ENCODE peak calls at places on chromosomes 5 and 9, in eight cellular contexts. One of them, this sample, is unnamed.

GRCh38 chr9:18427691-18428090 is 46.3 kb upstream of the ADAMTSL1 start:
- DNase-seq in heart left ventricle: no peak
- DNase-seq in sigmoid colon: no peak
- DNase-seq in ovary: no peak
- DNase-seq in transverse colon: no peak
- DNase-seq in A549: no peak
- DNase-seq in right lobe of liver: no peak
- DNase-seq in HCT116: no peak
- DNase-seq in this sample: no peak

GRCh38 chr5:110361501-110361900 is 365.0 kb downstream of the TMEM232 start:
- DNase-seq in A549: no peak
- DNase-seq in sigmoid colon: no peak
- DNase-seq in HCT116: no peak
- DNase-seq in transverse colon: no peak
- DNase-seq in heart left ventricle: no peak
- DNase-seq in ovary: no peak
- DNase-seq in right lobe of liver: no peak
- DNase-seq in this sample: no peak

GRCh38 chr9:28925184-28925583 is 1351.9 kb upstream of the C9orf72 start:
- DNase-seq in HCT116: no peak
- DNase-seq in sigmoid colon: no peak
- DNase-seq in ovary: no peak
- DNase-seq in heart left ventricle: no peak
- DNase-seq in transverse colon: no peak
- DNase-seq in right lobe of liver: no peak
- DNase-seq in A549: no peak
- DNase-seq in this sample: no peak

GRCh38 chr5:131622633-131623032 is 12.4 kb downstream of the RAPGEF6 start:
- DNase-seq in HCT116: no peak
- DNase-seq in heart left ventricle: no peak
- DNase-seq in ovary: no peak
- DNase-seq in A549: no peak
- DNase-seq in right lobe of liver: no peak
- DNase-seq in sigmoid colon: no peak
- DNase-seq in transverse colon: no peak
- DNase-seq in this sample: no peak

GRCh38 chr5:174065528-174066189 is 20.2 kb downstream of the NSG2 start:
- DNase-seq in transverse colon: no peak
- DNase-seq in A549: no peak
- DNase-seq in ovary: no peak
- DNase-seq in sigmoid colon: no peak
- DNase-seq in right lobe of liver: no peak
- DNase-seq in heart left ventricle: no peak
- DNase-seq in HCT116: no peak
- DNase-seq in this sample: no peak

GRCh38 chr5:39902626-39903025 is 477.8 kb upstream of the DAB2 start:
- DNase-seq in transverse colon: no peak
- DNase-seq in ovary: no peak
- DNase-seq in A549: no peak
- DNase-seq in sigmoid colon: no peak
- DNase-seq in right lobe of liver: no peak
- DNase-seq in heart left ventricle: no peak
- DNase-seq in HCT116: no peak
- DNase-seq in this sample: no peak

GRCh38 chr9:97615439-97616072 is 17.6 kb downstream of the TSTD2 start:
- DNase-seq in heart left ventricle: no peak
- DNase-seq in HCT116: peak; percentile 29
- DNase-seq in A549: peak; percentile 69
- DNase-seq in ovary: no peak
- DNase-seq in transverse colon: peak; percentile 70
- DNase-seq in right lobe of liver: peak; percentile 71
- DNase-seq in sigmoid colon: peak; percentile 81
- DNase-seq in this sample: no peak

GRCh38 chr9:37925786-37926736 is 22.1 kb upstream of the SLC25A51 start:
- DNase-seq in transverse colon: no peak
- DNase-seq in ovary: no peak
- DNase-seq in HCT116: no peak
- DNase-seq in sigmoid colon: no peak
- DNase-seq in A549: no peak
- DNase-seq in heart left ventricle: peak; percentile 19
- DNase-seq in right lobe of liver: no peak
- DNase-seq in this sample: peak; percentile 55

GRCh38 chr5:74767579-74767913 is 497 bp downstream of the NSA2 start:
- DNase-seq in ovary: no peak
- DNase-seq in right lobe of liver: no peak
- DNase-seq in sigmoid colon: no peak
- DNase-seq in HCT116: peak; percentile 28
- DNase-seq in transverse colon: peak; percentile 25
- DNase-seq in heart left ventricle: no peak
- DNase-seq in A549: peak; percentile 38
- DNase-seq in this sample: no peak

GRCh38 chr5:91007251-91007650 is 375.9 kb downstream of the ARRDC3 start:
- DNase-seq in ovary: no peak
- DNase-seq in A549: no peak
- DNase-seq in right lobe of liver: no peak
- DNase-seq in sigmoid colon: no peak
- DNase-seq in HCT116: no peak
- DNase-seq in transverse colon: no peak
- DNase-seq in heart left ventricle: no peak
- DNase-seq in this sample: no peak

GRCh38 chr5:126516852-126517251 is 78.2 kb downstream of the ALDH7A1 start:
- DNase-seq in A549: no peak
- DNase-seq in heart left ventricle: no peak
- DNase-seq in transverse colon: no peak
- DNase-seq in HCT116: no peak
- DNase-seq in ovary: no peak
- DNase-seq in sigmoid colon: no peak
- DNase-seq in right lobe of liver: no peak
- DNase-seq in this sample: no peak

GRCh38 chr9:133952598-133953550 is 39.2 kb downstream of the VAV2 start:
- DNase-seq in HCT116: no peak
- DNase-seq in ovary: no peak
- DNase-seq in sigmoid colon: no peak
- DNase-seq in right lobe of liver: no peak
- DNase-seq in heart left ventricle: no peak
- DNase-seq in A549: no peak
- DNase-seq in transverse colon: no peak
- DNase-seq in this sample: peak; percentile 64

GRCh38 chr9:1454211-1454979 is 404.2 kb downstream of the DMRT2 start:
- DNase-seq in ovary: no peak
- DNase-seq in A549: no peak
- DNase-seq in transverse colon: no peak
- DNase-seq in sigmoid colon: no peak
- DNase-seq in right lobe of liver: no peak
- DNase-seq in heart left ventricle: no peak
- DNase-seq in HCT116: no peak
- DNase-seq in this sample: no peak

DNA sequence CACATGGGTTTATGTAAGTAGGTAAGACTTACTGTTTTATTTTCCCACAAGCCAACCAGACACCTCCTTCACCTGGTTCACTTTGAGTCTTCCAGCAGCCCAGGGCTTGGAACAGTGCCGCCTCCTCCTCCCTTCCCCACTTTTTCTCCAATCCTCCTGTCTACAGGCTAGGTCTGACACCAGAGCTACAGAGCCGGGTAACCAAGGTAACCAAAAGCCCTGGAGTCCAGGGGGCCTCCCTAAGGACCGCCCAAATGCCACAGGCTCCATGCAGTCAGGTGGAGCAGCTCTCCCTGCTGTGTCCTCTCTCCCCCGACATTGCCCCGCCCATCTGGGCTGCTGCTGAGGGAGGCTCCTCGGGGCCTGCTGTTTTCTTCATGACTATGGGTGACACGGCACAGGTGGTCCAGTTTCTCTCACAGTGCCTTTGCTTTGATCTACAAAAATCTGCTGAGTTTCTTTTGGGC is 138.0 kb upstream of the EFNA5 start:
- DNase-seq in ovary: no peak
- DNase-seq in transverse colon: no peak
- DNase-seq in HCT116: no peak
- DNase-seq in right lobe of liver: no peak
- DNase-seq in heart left ventricle: no peak
- DNase-seq in A549: no peak
- DNase-seq in sigmoid colon: no peak
- DNase-seq in this sample: no peak
- TF ChIP-seq POLR2A in ovary: no peak
- TF ChIP-seq POLR2A in transverse colon: no peak
- TF ChIP-seq POLR2A in HCT116: no peak
- TF ChIP-seq POLR2A in right lobe of liver: no peak
- TF ChIP-seq POLR2A in heart left ventricle: no peak
- TF ChIP-seq POLR2A in A549: no peak
- TF ChIP-seq POLR2A in sigmoid colon: no peak
- TF ChIP-seq POLR2A in this sample: no peak

DNA sequence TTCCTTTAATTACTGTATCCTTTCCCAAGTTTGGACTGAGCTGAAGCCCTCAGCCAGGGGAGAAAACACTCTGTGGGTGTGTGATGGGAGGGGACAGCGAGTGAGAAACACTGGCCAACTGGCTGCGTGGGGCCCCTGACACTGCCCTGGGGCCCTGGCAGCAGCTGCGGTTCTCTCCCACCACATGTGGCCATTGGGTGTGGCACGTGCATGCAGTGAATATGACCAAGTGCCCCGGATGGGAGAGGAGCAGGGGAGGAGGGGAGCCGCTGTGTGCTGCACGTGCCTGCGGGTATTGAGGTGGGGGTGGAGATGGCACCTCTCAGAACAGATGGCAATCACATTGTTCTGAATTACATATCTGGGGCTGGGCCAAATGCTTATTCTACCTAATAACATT is 242.5 kb upstream of the PCSK5 start:
- DNase-seq in transverse colon: no peak
- DNase-seq in right lobe of liver: no peak
- DNase-seq in sigmoid colon: no peak
- DNase-seq in heart left ventricle: no peak
- DNase-seq in HCT116: no peak
- DNase-seq in A549: no peak
- DNase-seq in ovary: no peak
- DNase-seq in this sample: no peak
- H3K9me3 ChIP-seq in transverse colon: no peaks in the 10 kb centered on the region
- H3K9me3 ChIP-seq in right lobe of liver: no peaks in the 10 kb centered on the region
- H3K9me3 ChIP-seq in sigmoid colon: no peaks in the 10 kb centered on the region
- H3K9me3 ChIP-seq in heart left ventricle: no peaks in the 10 kb centered on the region
- H3K9me3 ChIP-seq in HCT116: no peaks in the 10 kb centered on the region
- H3K9me3 ChIP-seq in A549: no peaks in the 10 kb centered on the region
- H3K9me3 ChIP-seq in ovary: no peaks in the 10 kb centered on the region
- H3K9me3 ChIP-seq in this sample: no peaks in the 10 kb centered on the region

DNA sequence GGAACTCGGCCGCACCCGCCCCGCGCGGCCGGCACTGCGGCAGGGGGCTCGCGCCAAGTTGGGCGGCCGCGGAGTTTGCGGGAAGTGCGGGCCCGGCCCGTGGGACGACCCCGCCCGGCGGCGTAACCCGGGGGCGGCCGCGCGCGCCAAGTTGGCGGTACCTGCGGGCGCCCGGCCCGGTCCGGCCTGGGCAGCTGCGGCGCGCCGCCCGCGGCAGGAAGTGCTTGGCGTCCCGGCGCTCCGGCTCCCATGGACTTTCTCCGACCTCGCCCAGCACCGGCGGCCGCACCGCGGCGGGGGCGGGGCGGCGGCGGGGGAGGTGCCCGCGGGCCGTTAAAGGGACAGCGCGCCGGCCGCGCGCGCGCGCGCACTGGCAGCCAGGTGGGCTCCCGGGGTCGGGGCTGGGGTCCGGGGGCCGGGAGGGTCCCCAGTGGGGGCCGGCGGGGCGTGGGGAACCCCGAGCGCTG is at the start of gene NACC2:
- DNase-seq in heart left ventricle: peak; percentile 81
- DNase-seq in right lobe of liver: peak; percentile 88
- DNase-seq in transverse colon: peak; percentile 81
- DNase-seq in HCT116: no peak
- DNase-seq in ovary: peak; percentile 82
- DNase-seq in sigmoid colon: no peak
- DNase-seq in A549: no peak
- DNase-seq in this sample: peak; percentile 90
- TF ChIP-seq POLR2A in heart left ventricle: no peak
- TF ChIP-seq POLR2A in right lobe of liver: peak; percentile 78
- TF ChIP-seq POLR2A in transverse colon: no peak
- TF ChIP-seq POLR2A in HCT116: peak; percentile 47
- TF ChIP-seq POLR2A in ovary: no peak
- TF ChIP-seq POLR2A in sigmoid colon: no peak
- TF ChIP-seq POLR2A in A549: peak; percentile 62
- TF ChIP-seq POLR2A in this sample: no peak

GRCh38 chr9:31958572-31958971 is 425.9 kb upstream of the ACO1 start:
- DNase-seq in HCT116: no peak
- DNase-seq in A549: no peak
- DNase-seq in transverse colon: no peak
- DNase-seq in sigmoid colon: no peak
- DNase-seq in heart left ventricle: no peak
- DNase-seq in right lobe of liver: no peak
- DNase-seq in ovary: no peak
- DNase-seq in this sample: no peak
- H3K9me3 ChIP-seq in HCT116: peaks cover 14% of the 10 kb centered on the region
- H3K9me3 ChIP-seq in A549: peaks cover 10% of the 10 kb centered on the region
- H3K9me3 ChIP-seq in transverse colon: peaks cover 11% of the 10 kb centered on the region
- H3K9me3 ChIP-seq in sigmoid colon: no peaks in the 10 kb centered on the region
- H3K9me3 ChIP-seq in heart left ventricle: peaks cover 2% of the 10 kb centered on the region
- H3K9me3 ChIP-seq in right lobe of liver: no peaks in the 10 kb centered on the region
- H3K9me3 ChIP-seq in ovary: no peaks in the 10 kb centered on the region
- H3K9me3 ChIP-seq in this sample: peaks cover 63% of the 10 kb centered on the region